ENCODE peak calls at places on chromosomes 1 and 21, in ten cellular contexts. L, U, C, B, Z, K, M, X, V and D are unnamed samples.

GRCh38 chr1:70112838-70113237 is 92.5 kb downstream of the LRRC40 start:
- DNase-seq in L (no peak), M (no peak), K (no peak), Z (no peak), X (no peak), U (no peak), B (no peak), C (no peak), V (no peak), D (no peak)

GRCh38 chr1:18411820-18412641 is 68.7 kb upstream of the KLHDC7A start:
- DNase-seq in C (no peak), Z (no peak), X (no peak), K (no peak), U (no peak), B (no peak), V (no peak), L (no peak), M (no peak), D (no peak)

GRCh38 chr1:226366290-226366689 is 41.6 kb downstream of the PARP1 start:
- DNase-seq in L (peak), K (no peak), V (no peak), X (no peak), Z (peak), U (no peak), B (no peak), C (no peak), M (no peak), D (no peak)

GRCh38 chr1:224234017-224234416 is 51.0 kb downstream of the DEGS1 start:
- DNase-seq in Z (no peak), B (no peak), X (no peak), C (no peak), U (no peak), L (no peak), M (no peak), K (no peak), V (no peak), D (no peak)

GRCh38 chr1:218585565-218586184 is 240.5 kb downstream of the TGFB2 start:
- DNase-seq in B (peak), C (no peak), Z (no peak), K (no peak), U (no peak), M (no peak), V (no peak), L (peak), X (no peak), D (no peak)

GRCh38 chr1:206133751-206134371 is 16.7 kb upstream of the AVPR1B start:
- DNase-seq in U (no peak), L (no peak), M (no peak), Z (no peak), V (no peak), B (no peak), C (no peak), X (no peak), K (no peak), D (no peak)

GRCh38 chr21:31410763-31411278 is 66.8 kb upstream of the TIAM1 start:
- DNase-seq in V (no peak), L (no peak), U (no peak), C (no peak), X (no peak), Z (no peak), B (no peak), K (no peak), M (peak), D (no peak)

GRCh38 chr1:8674912-8675311 is 142.5 kb downstream of the RERE start:
- DNase-seq in L (peak), C (no peak), K (no peak), X (no peak), M (no peak), B (peak), Z (no peak), V (no peak), U (no peak), D (no peak)

GRCh38 chr1:163531345-163531744 is 209.6 kb downstream of the NUF2 start:
- DNase-seq in U (no peak), L (no peak), B (no peak), M (no peak), V (no peak), C (no peak), K (no peak), X (no peak), Z (no peak), D (no peak)

GRCh38 chr1:22454476-22455056 is 2.9 kb downstream of the ZBTB40 start:
- DNase-seq in V (no peak), X (no peak), L (no peak), K (no peak), U (no peak), B (no peak), Z (peak), C (no peak), M (no peak), D (no peak)

GRCh38 chr1:221419513-221420088 is 322.3 kb downstream of the DUSP10 start:
- DNase-seq in U (no peak), M (no peak), V (no peak), K (no peak), X (no peak), Z (peak), B (peak), C (no peak), L (peak), D (no peak)

GRCh38 chr1:29166291-29166878 is 15.3 kb downstream of the SRSF4 start:
- DNase-seq in C (no peak), K (no peak), L (no peak), V (no peak), Z (no peak), B (no peak), U (no peak), X (peak), M (no peak), D (no peak)

GRCh38 chr1:151142411-151143056 is 3.9 kb downstream of the SEMA6C start:
- DNase-seq in C (no peak), V (no peak), X (no peak), M (no peak), Z (peak), L (no peak), K (no peak), U (no peak), B (no peak), D (no peak)

GRCh38 chr1:37846634-37847339 is 12.6 kb downstream of the MTF1 start:
- DNase-seq in U (no peak), L (no peak), V (no peak), C (no peak), M (no peak), B (no peak), Z (no peak), X (no peak), K (peak), D (no peak)

GRCh38 chr1:183841550-183841949 is 36.6 kb downstream of the RGL1 start:
- DNase-seq in M (no peak), X (no peak), L (peak), B (peak), Z (no peak), U (no peak), V (no peak), K (peak), C (no peak), D (no peak)

GRCh38 chr1:9326596-9326995 is 33.9 kb downstream of the SPSB1 start:
- DNase-seq in V (no peak), X (no peak), C (no peak), U (peak), L (peak), Z (peak), B (peak), M (no peak), K (no peak), D (no peak)

GRCh38 chr1:19398309-19398760 is 86.2 kb downstream of the SLC66A1 start:
- DNase-seq in M (no peak), V (peak), L (peak), Z (peak), K (no peak), U (peak), C (no peak), B (peak), X (no peak), D (no peak)

GRCh38 chr21:46323227-46323709 is 402 bp downstream of the C21orf58 start:
- DNase-seq in M (no peak), C (no peak), B (no peak), U (no peak), K (peak), X (no peak), V (peak), Z (peak), L (no peak), D (no peak)

GRCh38 chr1:41401899-41402298 is 40.7 kb downstream of the FOXO6 start:
- DNase-seq in X (no peak), C (no peak), L (no peak), V (no peak), B (no peak), U (no peak), M (no peak), Z (no peak), K (no peak), D (no peak)

GRCh38 chr1:206495011-206495461 is 12.3 kb upstream of the RASSF5 start:
- DNase-seq in M (no peak), K (no peak), X (no peak), B (no peak), V (no peak), U (no peak), C (no peak), Z (peak), L (no peak), D (no peak)

GRCh38 chr1:75136158-75136815 is 2.1 kb downstream of the LHX8 start:
- DNase-seq in C (no peak), B (no peak), Z (peak), U (no peak), X (no peak), M (no peak), L (no peak), V (peak), K (no peak), D (no peak)

GRCh38 chr21:32403201-32403701 is 9.3 kb upstream of the EVA1C start:
- DNase-seq in K (peak), L (peak), Z (peak), U (peak), C (no peak), V (peak), M (peak), B (peak), X (peak), D (no peak)

GRCh38 chr1:55402676-55403464 is 187.7 kb upstream of the USP24 start:
- DNase-seq in X (no peak), V (no peak), L (peak), K (no peak), C (no peak), Z (no peak), U (no peak), B (peak), M (no peak), D (no peak)

GRCh38 chr1:80656011-80656627 is 1144.6 kb upstream of the ADGRL2 start:
- DNase-seq in X (no peak), B (no peak), U (no peak), V (no peak), Z (no peak), C (no peak), L (peak), M (no peak), K (peak), D (no peak)

GRCh38 chr1:18632711-18633427 is 2.2 kb downstream of the PAX7 start:
- DNase-seq in V (no peak), U (no peak), M (no peak), B (no peak), K (no peak), X (peak), Z (peak), C (no peak), L (no peak), D (no peak)

GRCh38 chr1:6154525-6155319 is 25.4 kb downstream of the CHD5 start:
- DNase-seq in M (no peak), K (no peak), L (no peak), V (no peak), C (no peak), U (no peak), X (no peak), B (no peak), Z (no peak), D (no peak)

GRCh38 chr1:176815621-176816020 is 348.9 kb downstream of the ASTN1 start:
- DNase-seq in K (no peak), M (no peak), L (no peak), U (no peak), B (no peak), V (no peak), C (no peak), Z (no peak), X (no peak), D (no peak)

GRCh38 chr1:248838357-248839167 is 538 bp downstream of the ZNF672 start:
- DNase-seq in M (peak), K (peak), V (peak), X (peak), U (peak), Z (peak), B (peak), L (peak), C (peak), D (no peak)

GRCh38 chr1:226001852-226002666 is 2.9 kb upstream of the SDE2 start:
- DNase-seq in Z (no peak), X (peak), K (peak), V (peak), B (peak), L (peak), C (peak), M (peak), U (no peak), D (no peak)

GRCh38 chr1:110559157-110559556 is 40.2 kb upstream of the KCNA10 start:
- DNase-seq in U (no peak), L (no peak), B (no peak), X (no peak), K (no peak), C (no peak), M (no peak), Z (no peak), V (no peak), D (no peak)

GRCh38 chr1:166905136-166905535 is 29.1 kb upstream of the TADA1 start:
- DNase-seq in C (no peak), B (peak), U (no peak), Z (no peak), K (no peak), L (peak), X (no peak), M (no peak), V (no peak), D (no peak)

GRCh38 chr1:205583461-205584130 is 48.2 kb downstream of the ELK4 start:
- DNase-seq in K (no peak), Z (peak), L (no peak), X (no peak), C (no peak), U (no peak), V (peak), B (no peak), M (no peak), D (no peak)

GRCh38 chr1:159921251-159921650 is 4.1 kb downstream of the TAGLN2 start:
- DNase-seq in V (no peak), B (no peak), X (no peak), U (no peak), C (no peak), L (peak), Z (peak), M (no peak), K (peak), D (no peak)

GRCh38 chr1:41073971-41074370 is 52.4 kb upstream of the SLFNL1 start:
- DNase-seq in U (no peak), C (no peak), L (peak), Z (peak), B (peak), X (no peak), M (no peak), V (no peak), K (no peak), D (no peak)

GRCh38 chr1:215719569-215719968 is 152.5 kb downstream of the KCTD3 start:
- DNase-seq in Z (no peak), X (no peak), M (no peak), L (peak), V (no peak), B (peak), U (no peak), K (no peak), C (no peak), D (no peak)

DNA sequence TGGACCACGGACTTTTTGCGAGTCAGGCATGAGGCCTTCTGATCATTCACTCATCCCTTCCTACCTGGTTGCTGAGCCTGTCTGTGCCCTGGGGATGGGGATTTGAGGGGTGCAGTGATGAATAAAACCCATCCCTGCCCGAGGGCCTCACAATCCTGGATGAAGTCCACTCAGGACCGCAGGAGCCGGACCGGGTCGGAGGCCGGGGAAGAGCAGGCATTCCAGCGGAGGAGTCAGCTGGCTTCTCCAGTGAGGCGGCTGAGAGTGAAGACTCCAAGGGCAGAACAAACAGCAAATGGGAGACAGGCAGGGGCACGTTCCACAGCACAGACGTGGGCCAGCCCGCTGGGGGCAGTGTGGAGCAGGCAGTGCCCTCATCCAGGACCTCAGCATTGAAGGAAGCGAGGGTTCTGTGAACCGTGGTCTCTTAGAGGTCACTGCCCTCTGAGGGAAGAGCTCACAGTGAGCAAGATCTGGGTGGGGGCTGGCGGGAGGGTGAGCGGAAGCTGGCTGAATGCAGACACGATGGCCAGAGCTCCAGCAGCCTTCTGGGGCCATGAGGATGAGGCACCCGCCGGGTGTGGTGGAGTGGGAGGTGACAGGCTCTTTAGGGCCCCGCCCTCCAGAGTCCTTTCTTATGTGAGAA is 10.9 kb upstream of the LRRC3 start:
- DNase-seq in L (no peak), X (peak), B (no peak), U (no peak), V (peak), C (no peak), M (no peak), K (no peak), Z (peak), D (no peak)
- TF ChIP-seq CTCF in L (peak), X (no peak), B (peak), U (no peak), V (no peak), C (no peak), M (no peak), K (peak), Z (no peak), D (peak)

DNA sequence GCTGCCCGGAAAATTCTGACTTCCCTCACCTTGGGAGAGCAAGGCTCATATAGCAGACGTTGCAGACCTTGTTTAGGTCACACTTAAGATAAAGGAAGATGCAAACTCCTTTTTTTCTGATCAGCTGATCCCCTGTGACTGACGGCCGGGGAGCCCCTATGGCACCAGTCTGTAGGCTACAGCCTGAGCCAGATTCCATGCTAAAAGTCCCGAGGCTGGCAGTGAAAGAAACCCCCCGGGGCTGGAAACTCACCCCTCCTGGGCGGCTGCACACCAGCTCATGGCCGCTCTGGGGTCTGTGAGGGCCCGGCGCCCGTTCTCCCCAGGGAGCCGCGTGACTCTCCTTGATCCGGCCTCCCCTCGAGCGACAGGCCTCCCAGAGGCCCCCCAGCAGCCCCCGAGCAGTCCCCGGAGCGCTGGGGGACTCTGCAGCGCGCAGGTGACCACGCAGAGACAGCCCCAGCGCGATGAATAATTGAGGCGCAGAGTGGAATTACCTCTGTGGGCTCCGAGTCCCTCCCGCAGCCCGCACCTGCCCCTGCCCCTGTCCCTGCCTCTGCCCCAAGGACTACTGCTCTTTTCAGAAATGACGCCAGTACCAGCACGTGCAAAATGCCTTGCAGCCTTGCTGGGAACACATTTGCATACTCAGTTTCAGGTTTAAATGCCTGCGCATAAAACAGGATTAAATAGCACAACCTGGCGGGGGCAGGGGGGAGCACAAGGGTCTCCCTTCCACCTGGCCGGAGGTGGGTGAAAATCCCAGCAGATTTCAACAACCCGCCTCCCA is 62.6 kb upstream of the CLDN14 start:
- DNase-seq in V (no peak), K (peak), M (no peak), X (no peak), B (no peak), L (no peak), C (no peak), U (no peak), Z (no peak), D (no peak)
- TF ChIP-seq CTCF in V (no peak), K (peak), M (no peak), X (no peak), B (peak), L (no peak), C (no peak), U (no peak), Z (no peak), D (no peak)

DNA sequence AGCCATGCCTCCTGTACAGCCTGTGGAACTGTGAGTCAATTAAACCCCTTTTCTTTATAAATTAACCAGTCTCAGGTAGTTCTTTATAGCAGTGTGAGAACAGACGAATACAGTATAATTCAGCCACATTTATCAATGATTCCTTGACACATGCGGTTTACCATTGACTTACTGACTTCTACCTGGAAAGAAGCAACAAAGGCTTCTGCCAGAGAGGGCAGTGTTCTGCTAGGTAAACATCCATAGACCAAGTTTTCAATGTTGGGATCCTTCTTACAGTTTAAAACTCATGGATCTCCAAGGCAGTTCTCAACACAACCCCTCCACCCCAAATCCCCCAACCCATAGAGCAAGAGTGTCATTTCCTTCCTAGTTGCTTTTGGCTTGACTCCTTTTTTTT is 150.6 kb downstream of the ZNF648 start:
- DNase-seq in M (no peak), C (no peak), Z (no peak), X (no peak), B (no peak), K (no peak), L (no peak), U (no peak), V (no peak), D (no peak)
- TF ChIP-seq CTCF in M (no peak), C (no peak), Z (no peak), X (no peak), B (no peak), K (no peak), L (no peak), U (no peak), V (no peak), D (peak)

GRCh38 chr1:25803368-25803767 is 3.4 kb downstream of the SELENON start:
- DNase-seq in C (no peak), M (no peak), U (no peak), L (no peak), X (no peak), Z (no peak), B (no peak), V (no peak), K (no peak), D (no peak)

GRCh38 chr1:25804244-25804963 is 4.4 kb downstream of the SELENON start:
- DNase-seq in L (peak), B (no peak), X (no peak), U (no peak), M (no peak), K (peak), C (no peak), Z (peak), V (no peak), D (no peak)

GRCh38 chr1:25806418-25806817 is 6.4 kb downstream of the SELENON start:
- DNase-seq in B (no peak), X (no peak), U (peak), Z (peak), K (no peak), L (peak), M (no peak), V (no peak), C (no peak), D (no peak)

GRCh38 chr1:25805863-25806225 is 5.9 kb downstream of the SELENON start:
- DNase-seq in M (no peak), B (no peak), X (no peak), V (no peak), C (no peak), U (no peak), K (no peak), Z (peak), L (peak), D (no peak)

GRCh38 chr1:25804964-25805862 is 5.2 kb downstream of the SELENON start:
- DNase-seq in C (no peak), U (no peak), L (no peak), Z (peak), X (no peak), V (no peak), M (no peak), B (no peak), K (no peak), D (no peak)
- TF ChIP-seq CTCF in C (no peak), U (no peak), L (no peak), Z (no peak), X (no peak), V (no peak), M (no peak), B (peak), K (no peak), D (no peak)